ENCODE peak calls at places on chromosomes 6 and 20, in six cellular contexts. Z, Q, L, M, U and T are unnamed samples.

GRCh38 chr6:3094815-3095214 is 23.7 kb upstream of the BPHL start:
- DNase-seq in Q (no peak), L (no peak), Z (no peak), M (no peak), U (no peak), T (no peak)

GRCh38 chr6:35140991-35141720 is at the start of gene TCP11:
- DNase-seq in M (no peak), U (no peak), L (peak; percentile 29), Z (no peak), Q (no peak), T (peak; percentile 40)

GRCh38 chr20:59455392-59456341 is 148.7 kb upstream of the PHACTR3 start:
- DNase-seq in L (no peak), Q (peak; percentile 52), Z (peak; percentile 10), U (no peak), M (no peak), T (no peak)

GRCh38 chr6:39934060-39934757 is at the start of gene MOCS1:
- DNase-seq in Q (peak; percentile 92), L (peak; percentile 82), U (peak; percentile 82), Z (peak; percentile 47), M (peak; percentile 94), T (peak; percentile 92)

GRCh38 chr20:61874421-61875068 is 191.1 kb downstream of the TAF4 start:
- DNase-seq in M (no peak), U (no peak), L (no peak), Z (peak; percentile 18), Q (no peak), T (peak; percentile 67)

GRCh38 chr6:100719883-100720682 is 161.0 kb downstream of the ASCC3 start:
- DNase-seq in M (no peak), L (no peak), U (no peak), Z (peak; percentile 41), Q (no peak), T (no peak)

GRCh38 chr6:68039641-68040311 is 595.3 kb upstream of the ADGRB3 start:
- DNase-seq in Z (no peak), L (no peak), M (no peak), Q (no peak), U (no peak), T (no peak)

GRCh38 chr6:138277835-138278234 is 59.5 kb upstream of the PBOV1 start:
- DNase-seq in M (no peak), U (no peak), L (no peak), Q (no peak), Z (no peak), T (no peak)

GRCh38 chr6:33860706-33861474 is 57.1 kb upstream of the MLN start:
- DNase-seq in M (no peak), L (no peak), Q (no peak), Z (peak; percentile 24), U (no peak), T (no peak)

GRCh38 chr6:15276036-15276435 is 30.2 kb downstream of the JARID2 start:
- DNase-seq in U (no peak), Z (no peak), M (no peak), Q (no peak), L (no peak), T (no peak)

GRCh38 chr6:87944541-87944954 is 103.1 kb upstream of the SPACA1 start:
- DNase-seq in M (no peak), Q (no peak), Z (peak; percentile 36), U (peak; percentile 21), L (no peak), T (peak; percentile 89)

GRCh38 chr6:136752554-136752953 is 39.7 kb downstream of the MAP3K5 start:
- DNase-seq in L (no peak), Z (no peak), M (no peak), Q (no peak), U (no peak), T (no peak)

GRCh38 chr6:11700118-11700718 is 78.4 kb downstream of the ADTRP start:
- DNase-seq in M (no peak), U (no peak), Q (no peak), Z (peak; percentile 73), L (no peak), T (no peak)

GRCh38 chr20:38357653-38358207 is 11.4 kb downstream of the LBP start:
- DNase-seq in Z (peak; percentile 15), U (no peak), L (no peak), Q (no peak), M (no peak), T (no peak)

GRCh38 chr6:33926451-33926850 is 122.6 kb upstream of the MLN start:
- DNase-seq in Q (no peak), U (no peak), L (no peak), M (no peak), Z (no peak), T (no peak)

GRCh38 chr6:10733151-10733715 is 10.4 kb downstream of the TMEM14C start:
- DNase-seq in Q (peak; percentile 54), U (no peak), Z (no peak), M (no peak), L (no peak), T (no peak)

GRCh38 chr20:8331740-8332412 is 199.8 kb downstream of the PLCB1 start:
- DNase-seq in M (no peak), U (no peak), L (peak; percentile 9), Z (peak; percentile 76), Q (no peak), T (no peak)

GRCh38 chr6:34145161-34146020 is 496 bp downstream of the GRM4 start:
- DNase-seq in U (no peak), Z (peak; percentile 46), L (no peak), Q (peak; percentile 56), M (no peak), T (no peak)

GRCh38 chr20:9672976-9673375 is 158.6 kb downstream of the LAMP5 start:
- DNase-seq in L (no peak), Z (no peak), M (no peak), Q (no peak), U (no peak), T (no peak)

GRCh38 chr20:33783818-33784217 is 27.3 kb upstream of the CHMP4B start:
- DNase-seq in L (no peak), Z (no peak), M (no peak), Q (no peak), U (no peak), T (no peak)

GRCh38 chr6:53035549-53036213 is 29.5 kb upstream of the FBXO9 start:
- DNase-seq in M (no peak), L (no peak), Z (peak; percentile 67), Q (no peak), U (no peak), T (no peak)
- H3K4me1 ChIP-seq in M (no peaks in the 10 kb centered on the region), L (peaks cover 9% of the 10 kb centered on the region), Z (peaks cover 18% of the 10 kb centered on the region), Q (peaks cover 21% of the 10 kb centered on the region), U (no peaks in the 10 kb centered on the region), T (no peaks in the 10 kb centered on the region)

DNA sequence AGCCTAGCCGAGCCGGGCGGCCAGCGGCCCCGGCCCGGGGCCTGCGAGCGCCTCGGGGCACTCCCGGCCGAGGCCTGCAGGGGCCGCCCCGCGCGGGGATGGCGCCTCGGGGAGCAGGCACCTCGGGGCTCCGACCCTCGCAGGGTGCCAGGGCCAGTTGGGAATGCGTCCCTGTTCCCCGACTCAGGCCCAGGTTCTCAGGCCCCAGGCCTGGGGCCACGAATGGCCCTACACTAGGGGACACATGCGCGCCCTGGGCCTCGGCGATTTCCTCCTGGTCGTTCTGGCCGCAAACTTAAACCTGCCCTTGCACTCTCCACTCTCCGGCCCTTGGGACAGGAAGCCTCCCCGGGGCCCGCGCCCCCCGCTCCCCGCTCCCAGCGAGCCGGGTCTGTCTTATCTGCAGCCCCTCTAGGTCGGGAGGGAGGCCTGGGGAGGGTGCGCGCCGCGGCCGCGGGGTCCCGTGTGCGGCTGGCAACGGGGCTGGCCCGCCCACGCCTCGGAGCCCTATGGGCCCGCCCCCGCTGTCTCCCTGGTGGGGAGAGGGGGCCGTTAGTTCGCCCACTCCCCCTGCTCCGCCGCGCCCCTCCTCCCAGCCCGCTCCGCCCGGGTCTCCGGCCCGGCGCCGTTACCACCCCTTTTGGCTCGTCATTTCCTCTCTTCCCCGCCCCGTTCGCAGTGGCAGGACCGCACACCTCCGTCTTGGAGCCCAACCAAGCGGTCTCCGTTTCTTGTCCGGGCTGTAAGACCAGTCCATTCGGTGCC is 611 bp downstream of the NFYA start:
- DNase-seq in Z (peak; percentile 69), M (peak; percentile 94), Q (peak; percentile 92), L (peak; percentile 85), U (peak; percentile 63), T (peak; percentile 90)
- TF ChIP-seq POLR2A in Z (peak; percentile 88), M (peak; percentile 98), Q (peak; percentile 70), L (peak; percentile 91), U (peak; percentile 90), T (peak; percentile 95)

DNA sequence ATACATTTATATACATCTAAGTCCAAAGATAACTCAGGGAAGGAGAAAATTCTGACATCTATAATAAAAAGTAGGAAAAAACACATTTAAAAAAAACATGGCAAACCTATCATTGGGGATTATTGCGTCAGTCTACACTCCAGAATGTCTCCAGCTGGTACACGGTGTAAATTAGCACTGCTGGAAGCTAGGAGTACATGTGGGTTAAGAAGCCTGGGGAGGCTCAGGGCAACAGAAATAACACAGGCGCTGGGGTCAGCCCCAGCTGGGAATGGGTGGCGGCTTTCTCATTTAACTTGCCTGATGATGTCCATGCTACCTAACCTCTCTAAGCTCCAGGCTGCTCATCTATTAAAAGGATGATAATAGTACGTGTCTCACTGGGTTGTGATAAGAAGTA is 92.9 kb downstream of the LY86 start:
- DNase-seq in Q (no peak), L (no peak), M (peak; percentile 23), U (no peak), Z (no peak), T (no peak)
- H3K4me1 ChIP-seq in Q (peaks cover 5% of the 10 kb centered on the region), L (no peaks in the 10 kb centered on the region), M (no peaks in the 10 kb centered on the region), U (no peaks in the 10 kb centered on the region), Z (peaks cover 2% of the 10 kb centered on the region), T (peaks cover 23% of the 10 kb centered on the region)

DNA sequence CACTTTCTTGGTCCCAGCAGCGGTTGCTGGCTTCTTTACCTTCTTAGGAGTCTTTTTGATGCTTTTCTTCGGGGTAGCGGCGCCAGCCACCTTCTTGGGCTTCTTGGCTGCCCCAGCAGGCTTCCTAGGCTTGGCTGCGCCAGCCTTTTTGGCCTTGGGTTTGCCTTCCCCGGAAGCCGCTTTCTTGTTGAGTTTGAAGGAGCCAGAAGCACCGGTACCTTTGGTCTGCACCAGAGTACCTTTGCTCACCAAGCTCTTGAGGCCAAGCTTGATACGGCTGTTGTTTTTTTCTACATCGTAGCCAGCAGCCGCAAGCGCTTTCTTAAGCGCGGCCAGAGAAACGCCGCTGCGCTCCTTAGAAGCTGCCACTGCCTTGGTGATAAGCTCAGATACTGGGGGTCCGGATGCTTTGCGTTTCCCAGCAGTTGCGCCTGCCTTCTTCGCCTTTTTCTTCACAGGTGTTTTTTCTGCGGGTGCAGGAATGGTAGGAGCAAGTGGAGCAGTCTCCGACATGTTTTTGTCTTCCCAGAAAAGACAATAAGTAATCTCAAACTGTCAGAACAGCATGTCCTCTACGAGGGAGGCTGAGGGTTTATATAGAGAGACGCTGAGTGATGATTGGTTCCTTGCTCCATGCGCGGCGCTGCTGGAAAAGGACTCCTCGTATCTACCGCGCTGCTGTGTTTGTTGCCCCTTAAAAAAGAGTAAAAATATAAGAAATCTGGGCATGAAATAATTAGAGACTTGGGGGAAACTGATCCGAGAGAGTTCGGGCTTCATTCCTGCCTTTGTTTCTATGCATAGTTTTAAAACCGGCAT is 130.4 kb upstream of the BTN3A2 start:
- DNase-seq in Q (peak; percentile 89), M (no peak), L (peak; percentile 27), Z (peak; percentile 84), U (no peak), T (no peak)
- TF ChIP-seq POLR2A in Q (peak; percentile 98), M (peak; percentile 76), L (peak; percentile 21), Z (peak; percentile 94), U (peak; percentile 63), T (peak; percentile 50)

DNA sequence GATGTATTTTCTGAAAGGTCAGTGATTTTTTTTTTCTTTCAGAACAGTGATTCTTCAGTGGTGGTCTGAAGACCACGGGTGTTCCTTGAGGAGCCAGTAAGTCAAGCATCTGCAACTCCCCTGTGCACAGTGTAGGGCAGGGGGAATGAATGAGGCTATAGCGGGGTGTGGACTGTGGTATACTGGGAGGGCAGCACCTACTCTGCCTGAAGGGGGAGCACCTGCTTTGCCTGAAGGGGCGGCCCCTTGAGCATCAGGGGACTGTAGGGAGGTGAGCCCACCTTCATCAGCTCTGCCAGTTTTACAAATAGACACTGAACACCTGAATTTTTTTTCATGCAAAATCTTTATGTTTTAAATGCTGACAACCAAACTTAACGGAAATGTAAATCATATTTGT is 77.5 kb upstream of the RIPOR2 start:
- DNase-seq in Z (no peak), L (no peak), Q (no peak), U (no peak), M (no peak), T (no peak)
- H3K4me1 ChIP-seq in Z (peaks cover 23% of the 10 kb centered on the region), L (no peaks in the 10 kb centered on the region), Q (peaks cover 10% of the 10 kb centered on the region), U (no peaks in the 10 kb centered on the region), M (no peaks in the 10 kb centered on the region), T (peaks cover 4% of the 10 kb centered on the region)